ENCODE peak calls at places on chromosomes 4 and X, in ten cellular contexts. D is CD8-positive, alpha-beta memory T cell; B is fibroblast of lung; L is body of pancreas; Q is sigmoid colon; A is A549; H is upper lobe of left lung; M is psoas muscle; P is IMR-90; Z is thyroid gland. V is an unnamed sample.
A peak's percentile ranks its signal among the peaks of the same experiment; 100 is the strongest.

GRCh38 chrX:63713510-63713909 is 71.5 kb downstream of the ARHGEF9 start:
- DNase-seq in D (no peak), B (no peak), L (no peak), Q (no peak), A (no peak), H (peak; percentile 53), M (no peak), P (peak; percentile 9), Z (peak; percentile 82), V (no peak)

GRCh38 chrX:47483310-47484268 is 567 bp upstream of the ZNF41 start:
- DNase-seq in D (no peak), B (peak; percentile 33), L (peak; percentile 17), Q (peak; percentile 63), A (no peak), H (peak; percentile 23), M (peak; percentile 32), P (peak; percentile 30), Z (peak; percentile 14), V (no peak)

GRCh38 chrX:120301497-120301896 is 9.8 kb downstream of the TMEM255A start:
- DNase-seq in D (no peak), B (no peak), L (no peak), Q (no peak), A (no peak), H (no peak), M (no peak), P (no peak), Z (no peak), V (no peak)

GRCh38 chrX:3345281-3346081 is 971 bp downstream of the MXRA5 start:
- DNase-seq in D (no peak), B (peak; percentile 11), L (peak; percentile 82), Q (peak; percentile 72), A (no peak), H (peak; percentile 24), M (peak; percentile 55), P (no peak), Z (peak; percentile 87), V (no peak)

GRCh38 chrX:123121241-123121640 is 62.8 kb upstream of the GRIA3 start:
- DNase-seq in D (no peak), B (no peak), L (no peak), Q (no peak), A (no peak), H (no peak), M (no peak), P (no peak), Z (no peak), V (no peak)

GRCh38 chr4:77172336-77172735 is 15.3 kb downstream of the CCNG2 start:
- DNase-seq in D (no peak), B (peak; percentile 80), L (no peak), Q (no peak), A (no peak), H (no peak), M (no peak), P (peak; percentile 95), Z (no peak), V (no peak)

GRCh38 chr4:31023109-31023508 is 302.9 kb downstream of the PCDH7 start:
- DNase-seq in D (no peak), B (no peak), L (no peak), Q (no peak), A (no peak), H (no peak), M (no peak), P (no peak), Z (no peak), V (no peak)

GRCh38 chr4:81607947-81608346 is 136.2 kb upstream of the RASGEF1B start:
- DNase-seq in D (no peak), B (no peak), L (no peak), Q (no peak), A (no peak), H (no peak), M (no peak), P (no peak), Z (no peak), V (no peak)

GRCh38 chrX:37815366-37815765 is 32.0 kb downstream of the DYNLT3 start:
- DNase-seq in D (no peak), B (no peak), L (no peak), Q (no peak), A (no peak), H (no peak), M (no peak), P (no peak), Z (no peak), V (no peak)

GRCh38 chr4:101346312-101346561 is 1.1 kb downstream of the PPP3CA start:
- DNase-seq in D (peak; percentile 76), B (no peak), L (no peak), Q (no peak), A (no peak), H (no peak), M (no peak), P (no peak), Z (no peak), V (no peak)

GRCh38 chrX:24150051-24150790 is 692 bp downstream of the ZFX start:
- DNase-seq in D (peak; percentile 91), B (peak; percentile 90), L (peak; percentile 93), Q (peak; percentile 97), A (peak; percentile 78), H (peak; percentile 93), M (peak; percentile 92), P (peak; percentile 92), Z (peak; percentile 85), V (peak; percentile 75)

GRCh38 chr4:16075975-16076757 is 7.7 kb downstream of the PROM1 start:
- DNase-seq in D (no peak), B (no peak), L (no peak), Q (no peak), A (no peak), H (no peak), M (no peak), P (no peak), Z (no peak), V (no peak)

GRCh38 chr4:16072168-16072567 is 11.7 kb downstream of the PROM1 start:
- DNase-seq in D (no peak), B (no peak), L (no peak), Q (no peak), A (no peak), H (no peak), M (no peak), P (no peak), Z (no peak), V (no peak)

GRCh38 chr4:16078195-16078756 is 5.5 kb downstream of the PROM1 start:
- DNase-seq in D (no peak), B (no peak), L (no peak), Q (no peak), A (no peak), H (no peak), M (no peak), P (no peak), Z (no peak), V (no peak)

GRCh38 chr4:16077786-16078185 is 6.0 kb downstream of the PROM1 start:
- DNase-seq in D (no peak), B (no peak), L (no peak), Q (no peak), A (no peak), H (no peak), M (no peak), P (no peak), Z (no peak), V (no peak)

GRCh38 chr4:16075061-16075460 is 8.8 kb downstream of the PROM1 start:
- DNase-seq in D (no peak), B (no peak), L (no peak), Q (no peak), A (no peak), H (no peak), M (no peak), P (no peak), Z (no peak), V (no peak)
- H3K4me1 ChIP-seq in D (no peaks in the 10 kb centered on the region), B (no peaks in the 10 kb centered on the region), L (peaks cover 7% of the 10 kb centered on the region), Q (no peaks in the 10 kb centered on the region), A (no peaks in the 10 kb centered on the region), H (no peaks in the 10 kb centered on the region), M (no peaks in the 10 kb centered on the region), P (no peaks in the 10 kb centered on the region), Z (no peaks in the 10 kb centered on the region), V (peaks cover 9% of the 10 kb centered on the region)

GRCh38 chrX:132483951-132484350 is 4.9 kb downstream of the MBNL3 start:
- DNase-seq in D (no peak), B (no peak), L (peak; percentile 56), Q (no peak), A (no peak), H (no peak), M (no peak), P (no peak), Z (no peak), V (no peak)
- H3K4me1 ChIP-seq in D (peaks cover 60% of the 10 kb centered on the region), B (no peaks in the 10 kb centered on the region), L (peaks cover 66% of the 10 kb centered on the region), Q (peaks cover 12% of the 10 kb centered on the region), A (no peaks in the 10 kb centered on the region), H (peaks cover 7% of the 10 kb centered on the region), M (no peaks in the 10 kb centered on the region), P (no peaks in the 10 kb centered on the region), Z (no peaks in the 10 kb centered on the region), V (peaks cover 3% of the 10 kb centered on the region)

DNA sequence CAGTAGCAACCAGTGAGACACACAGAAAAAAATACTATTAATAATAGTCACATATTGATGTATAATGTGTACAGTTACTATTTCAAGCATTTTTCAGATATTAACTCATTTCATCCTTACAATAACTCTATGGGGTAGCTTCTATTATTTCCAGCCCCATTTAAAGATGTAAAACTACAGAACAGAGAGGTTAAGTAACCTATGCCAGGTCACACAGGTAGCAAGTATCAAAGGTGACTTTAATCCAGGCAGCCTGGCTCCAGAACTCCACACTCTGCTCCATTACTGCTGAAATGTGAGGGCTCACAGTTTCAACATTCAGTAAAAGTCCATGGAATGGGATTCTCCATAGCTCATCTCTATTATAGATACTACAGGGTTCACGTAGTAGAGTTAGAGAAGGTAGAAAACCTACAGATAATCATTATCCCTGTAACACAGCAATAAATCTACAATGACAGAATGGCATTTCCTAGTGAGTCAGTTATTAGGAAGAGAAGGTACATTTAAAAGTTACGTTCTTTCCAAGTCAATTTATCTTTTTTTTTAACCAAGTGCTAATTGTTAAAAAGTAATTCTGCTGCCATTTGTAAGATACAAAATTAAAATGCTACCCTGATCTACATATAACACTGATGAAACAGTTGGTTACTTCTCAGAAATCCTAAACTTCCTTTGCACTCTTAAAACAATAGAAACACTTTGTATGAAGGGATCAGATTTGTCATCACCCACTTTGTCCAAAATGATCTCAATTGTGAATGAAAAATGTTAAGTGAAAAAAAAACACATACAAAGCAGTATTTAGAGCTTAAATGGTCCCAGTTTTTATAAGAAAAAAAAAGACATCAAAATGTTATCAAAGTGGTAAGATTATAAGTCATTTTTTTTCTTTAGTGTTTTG is 18.7 kb downstream of the RELL1 start:
- DNase-seq in D (no peak), B (peak; percentile 27), L (no peak), Q (no peak), A (no peak), H (no peak), M (no peak), P (no peak), Z (no peak), V (no peak)
- H3K4me1 ChIP-seq in D (peaks cover 15% of the 10 kb centered on the region), B (peaks cover 25% of the 10 kb centered on the region), L (peaks cover 33% of the 10 kb centered on the region), Q (peaks cover 47% of the 10 kb centered on the region), A (peaks cover 55% of the 10 kb centered on the region), H (peaks cover 49% of the 10 kb centered on the region), M (peaks cover 51% of the 10 kb centered on the region), P (peaks cover 21% of the 10 kb centered on the region), Z (peaks cover 80% of the 10 kb centered on the region), V (peaks cover 25% of the 10 kb centered on the region)

DNA sequence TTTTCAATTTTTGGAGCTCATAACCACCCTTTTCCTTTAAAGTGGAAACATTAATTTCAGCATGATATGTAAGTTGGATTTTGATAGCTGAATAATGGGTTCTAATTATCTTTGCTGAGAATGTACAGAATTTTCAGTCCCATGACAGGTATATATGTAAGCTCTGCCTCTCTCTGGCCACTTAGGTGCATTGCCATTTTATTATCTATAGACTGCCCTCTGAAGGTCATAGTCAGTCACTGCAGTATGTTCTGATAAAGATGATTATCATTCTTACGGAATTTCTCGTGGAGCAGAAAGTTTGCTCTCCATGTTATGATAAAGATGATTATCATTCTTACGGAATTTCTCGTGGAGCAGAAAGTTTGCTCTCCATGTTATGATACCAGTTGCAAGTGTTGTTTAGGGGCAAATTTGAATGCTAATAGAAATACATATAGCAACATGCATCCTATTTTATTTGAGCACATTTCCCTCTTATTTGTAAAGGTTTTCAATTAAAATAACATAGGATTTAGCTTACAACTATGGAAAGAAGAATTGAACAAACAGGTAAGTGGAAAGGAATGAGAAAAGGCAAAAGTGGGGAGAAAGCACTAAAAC is 10.4 kb downstream of the AFP start:
- DNase-seq in D (no peak), B (peak; percentile 64), L (peak; percentile 35), Q (no peak), A (peak; percentile 10), H (no peak), M (no peak), P (peak; percentile 63), Z (no peak), V (no peak)
- H3K4me1 ChIP-seq in D (no peaks in the 10 kb centered on the region), B (peaks cover 4% of the 10 kb centered on the region), L (peaks cover 18% of the 10 kb centered on the region), Q (no peaks in the 10 kb centered on the region), A (peaks cover 23% of the 10 kb centered on the region), H (no peaks in the 10 kb centered on the region), M (no peaks in the 10 kb centered on the region), P (peaks cover 3% of the 10 kb centered on the region), Z (no peaks in the 10 kb centered on the region), V (peaks cover 16% of the 10 kb centered on the region)